ENCODE peak calls at places on chromosomes 16 and 17, in eight cellular contexts. Y, D, A, X, T, E, I and U are unnamed samples.

GRCh38 chr17:11391134-11391533 is 150.1 kb downstream of the SHISA6 start:
- DNase-seq in Y (no peak), D (no peak), A (no peak), X (no peak), T (peak; percentile 26), E (no peak), I (no peak), U (no peak)

GRCh38 chr16:88050952-88051660 is 99.9 kb downstream of the BANP start:
- DNase-seq in Y (no peak), D (no peak), A (no peak), X (no peak), T (no peak), E (no peak), I (no peak), U (no peak)

GRCh38 chr17:21279198-21279535 is 5.3 kb upstream of the MAP2K3 start:
- DNase-seq in Y (no peak), D (no peak), A (no peak), X (no peak), T (no peak), E (no peak), I (no peak), U (no peak)

GRCh38 chr16:2857451-2858244 is at the start of gene PRSS22:
- DNase-seq in Y (no peak), D (no peak), A (no peak), X (no peak), T (peak; percentile 65), E (no peak), I (no peak), U (no peak)

GRCh38 chr16:79393564-79393963 is 207.0 kb downstream of the MAF start:
- DNase-seq in Y (no peak), D (no peak), A (no peak), X (no peak), T (no peak), E (no peak), I (no peak), U (no peak)

GRCh38 chr17:18226284-18226945 is 980 bp downstream of the LLGL1 start:
- DNase-seq in Y (no peak), D (peak; percentile 31), A (no peak), X (peak; percentile 33), T (no peak), E (no peak), I (no peak), U (no peak)

GRCh38 chr17:61007980-61008379 is 330.3 kb downstream of the BCAS3 start:
- DNase-seq in Y (no peak), D (no peak), A (peak; percentile 11), X (no peak), T (peak; percentile 23), E (peak; percentile 39), I (no peak), U (no peak)

GRCh38 chr16:57618306-57619132 is 9.9 kb upstream of the ADGRG1 start:
- DNase-seq in Y (no peak), D (peak; percentile 42), A (no peak), X (no peak), T (no peak), E (no peak), I (no peak), U (no peak)

GRCh38 chr17:39376434-39376833 is 25.0 kb downstream of the FBXL20 start:
- DNase-seq in Y (no peak), D (no peak), A (peak; percentile 8), X (no peak), T (no peak), E (no peak), I (no peak), U (no peak)

GRCh38 chr17:27105636-27106035 is 188.3 kb upstream of the WSB1 start:
- DNase-seq in Y (no peak), D (no peak), A (no peak), X (no peak), T (no peak), E (no peak), I (no peak), U (no peak)

GRCh38 chr16:53844796-53845195 is 140.8 kb downstream of the FTO start:
- DNase-seq in Y (no peak), D (no peak), A (no peak), X (no peak), T (no peak), E (no peak), I (no peak), U (no peak)